ENCODE peak calls at places on chromosomes 2 and 18, in nine cellular contexts. O is cardiac fibroblast, N is heart left ventricle, V is pancreas, H is brain microvascular endothelial cell, R is dorsolateral prefrontal cortex, T is progenitor cell of endocrine pancreas, K is cardiac muscle cell, C is adrenal gland. Y is an unnamed sample.

GRCh38 chr2:192090878-192091277 is 103.9 kb downstream of the TMEFF2 start:
- DNase-seq in C (no peak), R (no peak), V (no peak), T (no peak), O (no peak), K (peak), N (no peak), H (no peak), Y (no peak)

GRCh38 chr2:80499095-80499494 is 194.5 kb upstream of the LRRTM1 start:
- DNase-seq in K (peak), V (no peak), R (peak), T (no peak), C (peak), O (peak), H (peak), N (peak), Y (no peak)

GRCh38 chr2:50772607-50773006 is 259.3 kb downstream of the NRXN1 start:
- DNase-seq in O (no peak), N (no peak), T (no peak), K (no peak), R (no peak), H (no peak), C (no peak), V (no peak), Y (no peak)

GRCh38 chr18:36469471-36469870 is 172.0 kb downstream of the FHOD3 start:
- DNase-seq in K (no peak), C (no peak), O (no peak), N (peak), H (no peak), T (no peak), R (no peak), V (no peak), Y (no peak)

GRCh38 chr2:10331702-10332401 is 29.1 kb downstream of the HPCAL1 start:
- DNase-seq in R (no peak), O (no peak), V (no peak), H (no peak), C (no peak), N (no peak), T (no peak), K (no peak), Y (no peak)

GRCh38 chr2:120470041-120470716 is 124.2 kb downstream of the INHBB start:
- DNase-seq in T (no peak), K (no peak), C (peak), N (peak), V (peak), H (peak), R (no peak), O (peak), Y (no peak)

GRCh38 chr2:108193251-108193650 is 46.5 kb upstream of the SULT1C3 start:
- DNase-seq in C (no peak), K (no peak), T (no peak), R (no peak), O (peak), N (no peak), V (no peak), H (no peak), Y (no peak)

GRCh38 chr2:54658548-54659207 is 64.8 kb upstream of the EML6 start:
- DNase-seq in N (no peak), H (no peak), R (no peak), K (no peak), V (no peak), O (peak), T (no peak), C (no peak), Y (no peak)

GRCh38 chr2:25098558-25099486 is 56.9 kb downstream of the EFR3B start:
- DNase-seq in V (no peak), C (peak), O (peak), N (peak), H (no peak), K (no peak), R (no peak), T (no peak), Y (no peak)

GRCh38 chr2:164599954-164600589 is 21.2 kb downstream of the GRB14 start:
- DNase-seq in O (peak), N (peak), H (peak), C (peak), V (peak), K (peak), T (no peak), R (no peak), Y (no peak)

GRCh38 chr2:193141-193552 is 70.7 kb downstream of the SH3YL1 start:
- DNase-seq in V (no peak), C (no peak), H (no peak), N (no peak), T (no peak), O (no peak), R (no peak), K (no peak), Y (no peak)

GRCh38 chr2:38508311-38509039 is 94.3 kb downstream of the HNRNPLL start:
- DNase-seq in R (peak), K (peak), O (peak), N (peak), H (peak), V (peak), T (peak), C (peak), Y (peak)
- TF ChIP-seq CTCF in R (peak), K (peak), O (peak), N (peak), H (peak), V (no peak), T (peak), C (peak), Y (peak)

GRCh38 chr2:75025216-75025615 is 66.8 kb downstream of the POLE4 start:
- DNase-seq in C (no peak), R (no peak), N (no peak), K (no peak), H (no peak), T (no peak), V (no peak), O (no peak), Y (no peak)

GRCh38 chr2:75022516-75022915 is 64.1 kb downstream of the POLE4 start:
- DNase-seq in C (no peak), V (no peak), N (no peak), O (peak), R (no peak), K (no peak), H (no peak), T (no peak), Y (no peak)

GRCh38 chr2:75018162-75018561 is 59.7 kb downstream of the POLE4 start:
- DNase-seq in O (no peak), V (no peak), C (no peak), K (no peak), H (no peak), R (no peak), T (no peak), N (no peak), Y (no peak)

GRCh38 chr2:75021672-75022071 is 63.2 kb downstream of the POLE4 start:
- DNase-seq in R (no peak), H (peak), K (peak), N (no peak), O (peak), T (no peak), V (no peak), C (no peak), Y (no peak)

DNA sequence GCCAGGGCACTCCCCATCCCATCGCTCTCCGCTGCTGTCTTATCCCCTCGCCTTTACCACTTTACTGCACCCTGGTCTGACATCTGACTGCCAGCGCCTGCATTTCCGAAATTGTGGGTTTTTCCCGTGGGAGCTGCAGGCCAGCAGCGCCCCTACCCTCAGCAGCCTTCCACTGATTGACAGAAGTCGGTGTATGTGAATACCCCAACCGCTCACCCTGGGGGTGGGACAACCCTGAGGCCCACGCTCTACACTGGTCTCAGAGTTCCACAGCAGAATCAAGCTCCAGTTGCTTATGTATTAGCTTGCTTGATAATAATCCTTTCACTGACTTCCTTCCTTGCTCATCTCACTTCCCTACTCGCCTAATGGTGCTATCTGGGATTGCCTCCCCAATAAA is 62.0 kb downstream of the POLE4 start:
- DNase-seq in K (no peak), T (no peak), V (no peak), C (no peak), R (no peak), H (no peak), O (no peak), N (no peak), Y (no peak)
- TF ChIP-seq CTCF in K (no peak), T (no peak), V (no peak), C (no peak), R (no peak), H (no peak), O (no peak), N (no peak), Y (no peak)

GRCh38 chr2:200278694-200279316 is 27.7 kb upstream of the SPATS2L start:
- DNase-seq in C (no peak), R (no peak), O (no peak), V (no peak), H (no peak), K (no peak), N (no peak), T (no peak), Y (no peak)
- TF ChIP-seq CTCF in C (no peak), R (no peak), O (no peak), V (no peak), H (no peak), K (no peak), N (no peak), T (no peak), Y (no peak)

GRCh38 chr2:86225581-86225980 is 26.3 kb downstream of the MRPL35 start:
- DNase-seq in K (peak), O (peak), H (peak), R (peak), N (peak), C (no peak), T (no peak), V (no peak), Y (no peak)
- TF ChIP-seq CTCF in K (no peak), O (no peak), H (no peak), R (no peak), N (no peak), C (no peak), T (no peak), V (no peak), Y (no peak)

DNA sequence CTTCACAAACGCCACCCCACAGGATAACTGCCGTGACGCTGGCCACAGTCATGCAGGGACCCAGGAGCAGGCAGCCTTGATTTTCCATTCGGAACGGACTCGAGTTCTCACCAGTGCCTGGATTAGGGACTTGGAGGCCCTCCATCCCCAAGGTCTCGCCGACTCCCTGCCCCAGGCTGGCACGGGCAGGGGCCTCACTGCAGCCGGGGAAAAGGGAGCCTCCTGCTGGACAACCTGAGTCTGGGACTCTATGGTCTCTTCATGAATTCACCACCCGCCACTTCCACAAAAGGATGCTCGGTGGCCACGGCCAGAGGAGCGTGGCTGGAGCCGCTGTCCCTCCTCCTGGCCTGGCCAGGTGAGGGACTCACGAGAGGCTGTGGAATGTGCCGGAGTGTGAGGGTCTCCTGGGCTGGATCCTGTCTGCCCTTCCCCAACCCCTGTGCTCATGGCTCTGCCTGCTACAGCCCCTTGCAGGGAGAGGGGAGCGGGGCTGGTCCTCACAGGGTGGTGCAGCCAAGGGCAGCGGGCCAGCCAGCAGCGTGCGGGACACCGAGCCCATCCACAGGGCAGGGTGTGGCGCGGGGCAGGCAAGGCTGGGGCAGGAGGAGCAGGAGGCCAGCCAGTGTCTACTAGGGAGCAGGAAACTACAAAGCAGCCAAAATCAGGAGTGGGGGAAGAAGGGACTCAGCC is 42.3 kb downstream of the AQP12A start:
- DNase-seq in R (no peak), T (no peak), C (no peak), H (no peak), K (no peak), V (no peak), N (no peak), O (no peak), Y (no peak)
- TF ChIP-seq CTCF in R (no peak), T (peak), C (no peak), H (peak), K (no peak), V (no peak), N (no peak), O (no peak), Y (peak)

DNA sequence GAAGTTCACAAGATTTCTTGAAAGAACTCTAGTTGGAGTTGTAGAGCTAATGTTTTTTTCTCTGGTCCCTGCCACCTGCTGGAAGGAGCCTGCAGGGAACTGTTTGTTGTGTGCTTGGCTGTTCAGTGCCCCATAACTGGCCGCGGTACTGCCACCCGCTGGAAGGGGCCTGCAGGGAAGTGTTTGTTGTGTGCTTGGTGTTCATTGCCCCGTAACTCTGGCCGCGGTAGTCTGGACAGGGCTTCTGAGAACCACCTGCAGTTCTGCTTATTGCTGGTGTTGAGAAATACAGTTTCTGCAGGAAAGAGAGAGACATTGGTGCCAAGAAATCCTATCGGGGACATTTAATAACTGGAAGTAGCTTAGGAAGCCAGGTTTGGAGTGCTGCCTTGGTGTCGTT is 58.1 kb downstream of the AGAP1 start:
- DNase-seq in V (peak), T (peak), H (peak), O (peak), N (peak), C (peak), R (peak), K (peak), Y (no peak)
- TF ChIP-seq CTCF in V (peak), T (peak), H (peak), O (peak), N (peak), C (peak), R (peak), K (peak), Y (peak)

GRCh38 chr18:13103366-13103765 is 112.2 kb downstream of the CEP192 start:
- DNase-seq in T (no peak), H (no peak), V (no peak), O (peak), K (no peak), N (no peak), C (no peak), R (no peak), Y (no peak)
- TF ChIP-seq CTCF in T (peak), H (peak), V (no peak), O (peak), K (peak), N (no peak), C (no peak), R (no peak), Y (peak)

DNA sequence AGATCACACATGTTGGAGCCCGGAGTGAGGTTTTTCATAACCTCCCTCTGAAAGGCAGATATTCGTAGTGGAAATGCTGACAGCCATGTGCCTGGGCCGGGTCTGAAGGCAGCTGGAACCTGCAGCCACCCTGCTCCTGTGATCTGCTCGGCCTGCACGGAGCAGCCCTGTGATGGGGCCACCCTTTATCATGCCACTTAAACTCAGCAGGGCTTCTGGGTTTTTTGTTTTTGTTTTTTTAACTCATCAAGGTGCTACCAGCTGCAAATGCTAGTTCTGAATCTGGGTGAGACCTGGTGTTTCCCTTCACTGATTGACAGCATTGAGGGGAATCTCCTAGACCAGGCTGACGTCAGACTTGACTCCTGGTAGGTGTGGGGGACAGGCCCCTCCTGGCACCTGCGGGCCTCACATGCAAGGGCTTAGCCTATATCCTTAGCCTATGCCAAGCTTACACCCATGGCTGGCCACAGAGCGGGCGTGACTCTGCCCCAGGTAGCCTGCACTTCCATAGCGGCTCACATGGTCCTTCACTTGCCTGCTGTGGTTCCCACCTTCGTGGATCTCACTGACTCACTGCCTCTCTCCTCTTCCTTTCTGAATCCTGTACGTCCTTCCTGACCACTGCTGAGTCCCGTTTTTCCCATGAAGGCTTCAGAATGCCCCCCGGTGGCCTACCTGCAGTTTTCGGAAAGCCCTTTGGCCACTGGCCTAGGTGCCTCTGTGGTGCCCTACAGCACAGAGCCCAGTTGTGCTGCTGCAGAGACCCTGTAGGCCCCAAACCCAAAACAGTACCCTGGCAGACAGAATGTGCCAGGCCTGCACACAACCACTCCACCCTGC is 217.2 kb downstream of the SEPTIN10 start:
- DNase-seq in V (no peak), O (peak), H (no peak), R (no peak), N (no peak), K (no peak), T (no peak), C (no peak), Y (no peak)
- TF ChIP-seq CTCF in V (no peak), O (no peak), H (no peak), R (no peak), N (no peak), K (peak), T (no peak), C (no peak), Y (no peak)

Y was measured in type B pancreatic cell.